ENCODE peak calls at places on chromosomes 12 and 14, in five cellular contexts. One of them, this sample, is unnamed.

GRCh38 chr12:28582687-28583376 is 392.6 kb downstream of the CCDC91 start:
- DNase-seq in SK-N-SH: no peak
- DNase-seq in HepG2: no peak
- DNase-seq in K562: no peak
- DNase-seq in GM12878: no peak
- DNase-seq in this sample: no peak

GRCh38 chr12:34291001-34291400 is 268.7 kb downstream of the ALG10 start:
- DNase-seq in SK-N-SH: no peak
- DNase-seq in HepG2: no peak
- DNase-seq in K562: no peak
- DNase-seq in GM12878: no peak
- DNase-seq in this sample: no peak

GRCh38 chr12:64103821-64104220 is 118.3 kb downstream of the KICS2 start:
- DNase-seq in SK-N-SH: no peak
- DNase-seq in HepG2: no peak
- DNase-seq in K562: no peak
- DNase-seq in GM12878: no peak
- DNase-seq in this sample: peak; percentile 32

GRCh38 chr12:13362260-13362841 is 165.8 kb downstream of the EMP1 start:
- DNase-seq in SK-N-SH: peak; percentile 65
- DNase-seq in HepG2: peak; percentile 47
- DNase-seq in K562: peak; percentile 55
- DNase-seq in GM12878: no peak
- DNase-seq in this sample: peak; percentile 5

GRCh38 chr12:70796989-70797388 is 123.5 kb downstream of the PTPRR start:
- DNase-seq in SK-N-SH: no peak
- DNase-seq in HepG2: no peak
- DNase-seq in K562: no peak
- DNase-seq in GM12878: no peak
- DNase-seq in this sample: no peak

GRCh38 chr14:100586520-100587247 is 533 bp downstream of the BEGAIN start:
- DNase-seq in SK-N-SH: peak; percentile 91
- DNase-seq in HepG2: no peak
- DNase-seq in K562: no peak
- DNase-seq in GM12878: no peak
- DNase-seq in this sample: no peak

GRCh38 chr12:114063435-114063834 is 97.3 kb upstream of the RBM19 start:
- DNase-seq in SK-N-SH: no peak
- DNase-seq in HepG2: no peak
- DNase-seq in K562: no peak
- DNase-seq in GM12878: no peak
- DNase-seq in this sample: no peak

GRCh38 chr12:127125607-127126259 is 1141.2 kb upstream of the TMEM132C start:
- DNase-seq in SK-N-SH: no peak
- DNase-seq in HepG2: no peak
- DNase-seq in K562: peak; percentile 81
- DNase-seq in GM12878: peak; percentile 56
- DNase-seq in this sample: peak; percentile 70

GRCh38 chr14:79328863-79329262 is 882.4 kb downstream of the DIO2 start:
- DNase-seq in SK-N-SH: no peak
- DNase-seq in HepG2: no peak
- DNase-seq in K562: no peak
- DNase-seq in GM12878: no peak
- DNase-seq in this sample: peak; percentile 64

GRCh38 chr14:96380735-96381134 is 11.2 kb upstream of the AK7 start:
- DNase-seq in SK-N-SH: no peak
- DNase-seq in HepG2: no peak
- DNase-seq in K562: no peak
- DNase-seq in GM12878: peak; percentile 62
- DNase-seq in this sample: no peak

GRCh38 chr12:52515927-52516831 is 4.0 kb downstream of the KRT5 start:
- DNase-seq in SK-N-SH: no peak
- DNase-seq in HepG2: no peak
- DNase-seq in K562: no peak
- DNase-seq in GM12878: no peak
- DNase-seq in this sample: no peak

GRCh38 chr12:30631710-30632109 is 64.0 kb downstream of the IPO8 start:
- DNase-seq in SK-N-SH: no peak
- DNase-seq in HepG2: no peak
- DNase-seq in K562: no peak
- DNase-seq in GM12878: no peak
- DNase-seq in this sample: no peak

GRCh38 chr12:119047641-119048040 is 66.3 kb downstream of the SRRM4 start:
- DNase-seq in SK-N-SH: no peak
- DNase-seq in HepG2: no peak
- DNase-seq in K562: peak; percentile 15
- DNase-seq in GM12878: no peak
- DNase-seq in this sample: no peak

GRCh38 chr12:27382126-27382795 is 49.6 kb downstream of the BMAL2 start:
- DNase-seq in SK-N-SH: no peak
- DNase-seq in HepG2: no peak
- DNase-seq in K562: no peak
- DNase-seq in GM12878: no peak
- DNase-seq in this sample: no peak

GRCh38 chr12:74515849-74516248 is 21.8 kb upstream of the ATXN7L3B start:
- DNase-seq in SK-N-SH: no peak
- DNase-seq in HepG2: no peak
- DNase-seq in K562: no peak
- DNase-seq in GM12878: no peak
- DNase-seq in this sample: no peak

GRCh38 chr12:4012977-4013968 is 140.1 kb upstream of the PARP11 start:
- DNase-seq in SK-N-SH: no peak
- DNase-seq in HepG2: no peak
- DNase-seq in K562: no peak
- DNase-seq in GM12878: no peak
- DNase-seq in this sample: no peak

GRCh38 chr14:35378638-35379568 is 25.6 kb downstream of the NFKBIA start:
- DNase-seq in SK-N-SH: no peak
- DNase-seq in HepG2: no peak
- DNase-seq in K562: no peak
- DNase-seq in GM12878: no peak
- DNase-seq in this sample: no peak

GRCh38 chr12:110012137-110012536 is 12.9 kb downstream of the ANKRD13A start:
- DNase-seq in SK-N-SH: no peak
- DNase-seq in HepG2: peak; percentile 37
- DNase-seq in K562: no peak
- DNase-seq in GM12878: no peak
- DNase-seq in this sample: no peak

GRCh38 chr12:96099986-96100385 is 64.6 kb upstream of the LTA4H start:
- DNase-seq in SK-N-SH: no peak
- DNase-seq in HepG2: no peak
- DNase-seq in K562: no peak
- DNase-seq in GM12878: no peak
- DNase-seq in this sample: no peak

GRCh38 chr14:33788116-33788515 is 162.8 kb downstream of the EGLN3 start:
- DNase-seq in SK-N-SH: no peak
- DNase-seq in HepG2: no peak
- DNase-seq in K562: no peak
- DNase-seq in GM12878: no peak
- DNase-seq in this sample: no peak

GRCh38 chr12:87779858-87780498 is 249.2 kb downstream of the C12orf50 start:
- DNase-seq in SK-N-SH: no peak
- DNase-seq in HepG2: no peak
- DNase-seq in K562: no peak
- DNase-seq in GM12878: no peak
- DNase-seq in this sample: no peak

GRCh38 chr12:95838125-95838524 is 20.6 kb upstream of the SNRPF start:
- DNase-seq in SK-N-SH: peak; percentile 25
- DNase-seq in HepG2: peak; percentile 49
- DNase-seq in K562: no peak
- DNase-seq in GM12878: no peak
- DNase-seq in this sample: peak; percentile 72

DNA sequence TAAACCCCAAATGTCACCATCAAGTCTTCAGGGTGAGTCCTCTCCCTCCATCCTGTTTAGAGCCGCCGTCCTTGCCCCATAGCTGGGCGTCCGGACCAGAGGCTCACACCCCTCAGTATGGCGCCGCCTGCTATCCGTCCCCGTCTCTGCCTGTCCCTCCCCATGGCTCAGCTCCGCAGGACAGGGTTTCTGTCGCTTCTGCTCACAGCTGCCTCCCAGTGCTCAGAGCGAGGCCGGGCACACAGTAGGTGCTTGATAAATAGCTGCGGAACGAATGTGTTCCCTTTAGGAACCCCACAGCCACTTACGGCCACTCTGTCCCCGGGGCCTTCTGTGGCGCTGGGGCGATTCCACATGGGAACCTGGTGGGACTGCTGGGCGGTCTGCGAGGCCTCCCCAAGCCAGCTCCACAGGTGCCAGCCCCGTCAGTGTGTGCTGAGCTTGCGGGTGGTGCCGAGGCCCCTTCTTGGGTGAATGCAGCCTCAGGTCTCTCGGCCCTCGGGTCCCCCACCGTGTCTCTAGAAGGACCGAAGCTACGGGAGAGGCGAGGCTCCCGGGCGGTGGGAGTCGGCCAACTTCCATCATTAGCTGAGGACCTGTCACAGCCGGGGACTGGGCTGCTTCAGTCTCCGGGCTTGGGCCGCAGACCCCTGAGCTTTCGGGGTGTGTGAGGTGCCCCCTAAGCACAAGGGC is 63.0 kb downstream of the NOC4L start:
- DNase-seq in SK-N-SH: no peak
- DNase-seq in HepG2: no peak
- DNase-seq in K562: no peak
- DNase-seq in GM12878: no peak
- DNase-seq in this sample: no peak
- TF ChIP-seq MXI1 in SK-N-SH: no peak
- TF ChIP-seq MXI1 in HepG2: no peak
- TF ChIP-seq MXI1 in K562: no peak
- TF ChIP-seq MXI1 in GM12878: no peak
- TF ChIP-seq MXI1 in this sample: no peak

GRCh38 chr12:108599541-108599940 is 1.7 kb upstream of the TMEM119 start:
- DNase-seq in SK-N-SH: no peak
- DNase-seq in HepG2: no peak
- DNase-seq in K562: no peak
- DNase-seq in GM12878: no peak
- DNase-seq in this sample: no peak
- TF ChIP-seq USF2 in SK-N-SH: no peak
- TF ChIP-seq USF2 in HepG2: no peak
- TF ChIP-seq USF2 in K562: no peak
- TF ChIP-seq USF2 in GM12878: no peak
- TF ChIP-seq USF2 in this sample: no peak

GRCh38 chr12:108939594-108939993 is 59.7 kb downstream of the DAO start:
- DNase-seq in SK-N-SH: no peak
- DNase-seq in HepG2: peak; percentile 12
- DNase-seq in K562: peak; percentile 27
- DNase-seq in GM12878: peak; percentile 21
- DNase-seq in this sample: peak; percentile 13
- TF ChIP-seq MXI1 in SK-N-SH: no peak
- TF ChIP-seq MXI1 in HepG2: no peak
- TF ChIP-seq MXI1 in K562: no peak
- TF ChIP-seq MXI1 in GM12878: no peak
- TF ChIP-seq MXI1 in this sample: no peak

GRCh38 chr12:102757874-102758244 is 159.2 kb downstream of the PAH start:
- DNase-seq in SK-N-SH: no peak
- DNase-seq in HepG2: no peak
- DNase-seq in K562: no peak
- DNase-seq in GM12878: no peak
- DNase-seq in this sample: no peak

GRCh38 chr12:102760322-102760721 is 156.7 kb downstream of the PAH start:
- DNase-seq in SK-N-SH: no peak
- DNase-seq in HepG2: no peak
- DNase-seq in K562: no peak
- DNase-seq in GM12878: no peak
- DNase-seq in this sample: no peak

GRCh38 chr12:102765736-102766135 is 151.3 kb downstream of the PAH start:
- DNase-seq in SK-N-SH: no peak
- DNase-seq in HepG2: no peak
- DNase-seq in K562: no peak
- DNase-seq in GM12878: no peak
- DNase-seq in this sample: no peak

GRCh38 chr12:102766961-102767360 is 150.1 kb downstream of the PAH start:
- DNase-seq in SK-N-SH: no peak
- DNase-seq in HepG2: no peak
- DNase-seq in K562: no peak
- DNase-seq in GM12878: no peak
- DNase-seq in this sample: no peak

GRCh38 chr12:102763016-102763415 is 154.0 kb downstream of the PAH start:
- DNase-seq in SK-N-SH: no peak
- DNase-seq in HepG2: no peak
- DNase-seq in K562: no peak
- DNase-seq in GM12878: no peak
- DNase-seq in this sample: no peak
- TF ChIP-seq USF2 in SK-N-SH: no peak
- TF ChIP-seq USF2 in HepG2: no peak
- TF ChIP-seq USF2 in K562: no peak
- TF ChIP-seq USF2 in GM12878: no peak
- TF ChIP-seq USF2 in this sample: no peak

GRCh38 chr14:32622742-32623141 is 293.6 kb downstream of the AKAP6 start:
- DNase-seq in SK-N-SH: no peak
- DNase-seq in HepG2: no peak
- DNase-seq in K562: no peak
- DNase-seq in GM12878: peak; percentile 5
- DNase-seq in this sample: no peak
- TF ChIP-seq MXI1 in SK-N-SH: no peak
- TF ChIP-seq MXI1 in HepG2: no peak
- TF ChIP-seq MXI1 in K562: no peak
- TF ChIP-seq MXI1 in GM12878: no peak
- TF ChIP-seq MXI1 in this sample: no peak

This sample was measured in IMR-90.